ENCODE peak calls at places on chromosomes 3 and 15, in ten cellular contexts. S is EH, P is aorta, G is M059J, Y is heart left ventricle, U is HFFc6, J is GM12892, A is left ventricle myocardium inferior, F is endothelial cell, Z is HEK293T. B is an unnamed sample.

GRCh38 chr15:26475554-26475953 is 297.3 kb downstream of the GABRB3 start:
- DNase-seq in S (no peak), P (no peak), G (no peak), Y (no peak), U (no peak), J (no peak), A (no peak), F (no peak), Z (no peak), B (no peak)

GRCh38 chr3:8506611-8507061 is 5.0 kb downstream of the LMCD1 start:
- DNase-seq in S (peak; percentile 89), P (no peak), G (peak; percentile 89), Y (no peak), U (peak; percentile 78), J (no peak), A (no peak), F (no peak), Z (no peak), B (no peak)

GRCh38 chr3:41265823-41266273 is 66.5 kb downstream of the CTNNB1 start:
- DNase-seq in S (peak; percentile 94), P (no peak), G (peak; percentile 88), Y (no peak), U (peak; percentile 43), J (no peak), A (no peak), F (no peak), Z (no peak), B (no peak)

GRCh38 chr3:161401389-161401788 is 30.1 kb upstream of the SPTSSB start:
- DNase-seq in S (peak; percentile 87), P (no peak), G (peak; percentile 28), Y (no peak), U (no peak), J (no peak), A (no peak), F (no peak), Z (no peak), B (no peak)

GRCh38 chr3:141795719-141796435 is 32.7 kb downstream of the GRK7 start:
- DNase-seq in S (peak; percentile 14), P (peak; percentile 69), G (no peak), Y (peak; percentile 66), U (peak; percentile 6), J (no peak), A (peak; percentile 65), F (no peak), Z (no peak), B (no peak)

GRCh38 chr3:114714237-114714636 is 420.4 kb downstream of the TIGIT start:
- DNase-seq in S (peak; percentile 34), P (no peak), G (peak; percentile 54), Y (no peak), U (peak; percentile 1), J (no peak), A (no peak), F (no peak), Z (no peak), B (no peak)

GRCh38 chr3:151576524-151576923 is 115.7 kb upstream of the IGSF10 start:
- DNase-seq in S (no peak), P (no peak), G (no peak), Y (no peak), U (no peak), J (no peak), A (no peak), F (no peak), Z (no peak), B (no peak)

GRCh38 chr15:25335279-25335678 is 103.5 kb downstream of the UBE3A start:
- DNase-seq in S (no peak), P (no peak), G (no peak), Y (no peak), U (no peak), J (no peak), A (no peak), F (no peak), Z (no peak), B (no peak)

GRCh38 chr3:116186128-116186527 is 259.2 kb downstream of the LSAMP start:
- DNase-seq in S (no peak), P (no peak), G (no peak), Y (no peak), U (no peak), J (no peak), A (no peak), F (no peak), Z (no peak), B (no peak)

GRCh38 chr3:28835751-28836150 is 445.1 kb upstream of the RBMS3 start:
- DNase-seq in S (no peak), P (peak; percentile 57), G (no peak), Y (no peak), U (no peak), J (no peak), A (no peak), F (no peak), Z (no peak), B (no peak)

GRCh38 chr3:11556851-11557644 is 86.7 kb downstream of the VGLL4 start:
- DNase-seq in S (peak; percentile 70), P (peak; percentile 74), G (no peak), Y (peak; percentile 75), U (peak; percentile 62), J (no peak), A (peak; percentile 62), F (no peak), Z (no peak), B (no peak)

GRCh38 chr3:4533489-4534443 is 40.6 kb downstream of the ITPR1 start:
- DNase-seq in S (no peak), P (peak; percentile 73), G (peak; percentile 49), Y (peak; percentile 48), U (no peak), J (no peak), A (no peak), F (peak; percentile 62), Z (peak; percentile 54), B (no peak)

GRCh38 chr3:30476373-30477082 is 129.9 kb upstream of the TGFBR2 start:
- DNase-seq in S (peak; percentile 43), P (no peak), G (peak; percentile 36), Y (no peak), U (peak; percentile 38), J (no peak), A (no peak), F (no peak), Z (no peak), B (no peak)

GRCh38 chr3:162175904-162176303 is 679.3 kb downstream of the OTOL1 start:
- DNase-seq in S (no peak), P (no peak), G (no peak), Y (no peak), U (no peak), J (no peak), A (no peak), F (no peak), Z (no peak), B (no peak)

GRCh38 chr3:45976191-45977091 is 19.2 kb downstream of the FYCO1 start:
- DNase-seq in S (no peak), P (no peak), G (no peak), Y (no peak), U (no peak), J (no peak), A (no peak), F (no peak), Z (no peak), B (no peak)

GRCh38 chr3:108031893-108032292 is 58.9 kb downstream of the CD47 start:
- DNase-seq in S (peak; percentile 24), P (no peak), G (peak; percentile 48), Y (no peak), U (peak; percentile 6), J (no peak), A (no peak), F (no peak), Z (no peak), B (no peak)

GRCh38 chr3:36443042-36443686 is 62.9 kb downstream of the STAC start:
- DNase-seq in S (no peak), P (no peak), G (no peak), Y (no peak), U (no peak), J (no peak), A (no peak), F (no peak), Z (no peak), B (no peak)

GRCh38 chr15:31489801-31490646 is 163.4 kb downstream of the KLF13 start:
- DNase-seq in S (peak; percentile 65), P (no peak), G (peak; percentile 47), Y (no peak), U (peak; percentile 59), J (peak; percentile 48), A (no peak), F (no peak), Z (peak; percentile 53), B (peak; percentile 32)

GRCh38 chr15:100588638-100589242 is 13.2 kb downstream of the LINS1 start:
- DNase-seq in S (no peak), P (no peak), G (peak; percentile 40), Y (no peak), U (peak; percentile 5), J (no peak), A (no peak), F (no peak), Z (no peak), B (no peak)

GRCh38 chr15:59367022-59367451 is 5.6 kb downstream of the MYO1E start:
- DNase-seq in S (peak; percentile 26), P (no peak), G (no peak), Y (no peak), U (no peak), J (no peak), A (no peak), F (no peak), Z (no peak), B (no peak)

GRCh38 chr3:22492342-22492741 is 710.8 kb upstream of the UBE2E2 start:
- DNase-seq in S (no peak), P (no peak), G (no peak), Y (no peak), U (no peak), J (no peak), A (no peak), F (no peak), Z (no peak), B (no peak)

GRCh38 chr15:98658831-98659699 is 10.7 kb downstream of the IGF1R start:
- DNase-seq in S (peak; percentile 62), P (no peak), G (peak; percentile 54), Y (no peak), U (peak; percentile 46), J (no peak), A (no peak), F (peak; percentile 33), Z (peak; percentile 70), B (peak; percentile 14)

GRCh38 chr3:61358364-61358763 is 107.1 kb upstream of the FHIT start:
- DNase-seq in S (no peak), P (peak; percentile 89), G (no peak), Y (peak; percentile 91), U (no peak), J (peak; percentile 3), A (peak; percentile 77), F (no peak), Z (no peak), B (no peak)

GRCh38 chr3:106457278-106458210 is 588.7 kb upstream of the CBLB start:
- DNase-seq in S (peak; percentile 91), P (peak; percentile 69), G (peak; percentile 99), Y (peak; percentile 51), U (peak; percentile 61), J (peak; percentile 12), A (peak; percentile 29), F (no peak), Z (no peak), B (no peak)

GRCh38 chr3:4615734-4616133 is 122.6 kb downstream of the ITPR1 start:
- DNase-seq in S (no peak), P (no peak), G (no peak), Y (no peak), U (no peak), J (no peak), A (no peak), F (no peak), Z (no peak), B (no peak)

GRCh38 chr3:60979861-60980739 is 271.2 kb downstream of the FHIT start:
- DNase-seq in S (peak; percentile 77), P (no peak), G (no peak), Y (no peak), U (peak; percentile 4), J (no peak), A (no peak), F (no peak), Z (no peak), B (no peak)

GRCh38 chr3:51982838-51983577 is at the start of gene ACY1:
- DNase-seq in S (peak; percentile 89), P (peak; percentile 93), G (peak; percentile 81), Y (peak; percentile 93), U (peak; percentile 86), J (peak; percentile 98), A (peak; percentile 91), F (peak; percentile 83), Z (peak; percentile 72), B (peak; percentile 76)